ENCODE peak calls at places on chromosomes 11 and 22, in five cellular contexts. S is activated CD8-positive, alpha-beta memory T cell treated with anti-CD3 and anti-CD28 coated beads, Interleukin-2, amount 50 U/mL, for 4 hours; N is MM.1S; A is cardiac fibroblast; Q is NCI-H748 treated with DMSO at 0.1 percent for 48 hours. Y is an unnamed sample.

GRCh38 chr11:69199583-69200295 is 44.0 kb downstream of the SMIM38 start:
- DNase-seq in N (no peak), Q (no peak), S (no peak), A (no peak), Y (no peak)

GRCh38 chr22:30178180-30179126 is 68.1 kb downstream of the LIF start:
- DNase-seq in A (no peak), Q (no peak), S (no peak), N (no peak), Y (no peak)

GRCh38 chr11:3989891-3990290 is 104.7 kb upstream of the RRM1 start:
- DNase-seq in N (peak; percentile 26), Q (no peak), A (no peak), S (no peak), Y (no peak)

GRCh38 chr11:10385696-10386095 is 69.4 kb upstream of the AMPD3 start:
- DNase-seq in Q (no peak), A (peak; percentile 76), N (no peak), S (no peak), Y (no peak)

GRCh38 chr11:2933376-2934056 is 4.3 kb upstream of the PHLDA2 start:
- DNase-seq in S (no peak), A (peak; percentile 85), Q (no peak), N (peak; percentile 87), Y (peak; percentile 98)

GRCh38 chr11:1075341-1075911 is 752 bp downstream of the MUC2 start:
- DNase-seq in A (no peak), S (peak; percentile 13), Q (no peak), N (no peak), Y (no peak)

GRCh38 chr11:109963101-109963500 is 130.1 kb upstream of the ZC3H12C start:
- DNase-seq in N (no peak), Q (no peak), A (no peak), S (no peak), Y (no peak)

GRCh38 chr11:35192347-35192746 is 53.4 kb downstream of the CD44 start:
- DNase-seq in A (peak; percentile 74), N (no peak), Q (no peak), S (no peak), Y (no peak)

GRCh38 chr22:24412274-24412673 is 15.1 kb upstream of the ADORA2A start:
- DNase-seq in S (no peak), A (no peak), Q (no peak), N (no peak), Y (no peak)

GRCh38 chr11:4645974-4646373 is 2.2 kb downstream of the OR51E1 start:
- DNase-seq in Q (no peak), N (no peak), S (no peak), A (no peak), Y (no peak)

GRCh38 chr11:46718155-46719019 is 626 bp upstream of the F2 start:
- DNase-seq in S (no peak), Q (no peak), N (no peak), A (peak; percentile 41), Y (peak; percentile 59)

GRCh38 chr22:31153357-31153756 is 6.6 kb upstream of the RNF185 start:
- DNase-seq in A (no peak), N (no peak), Q (no peak), S (no peak), Y (no peak)

GRCh38 chr11:73982595-73982989 is at the start of gene UCP2:
- DNase-seq in S (peak; percentile 79), A (peak; percentile 64), Q (peak; percentile 91), N (peak; percentile 88), Y (no peak)

GRCh38 chr11:92149996-92150395 is 74.6 kb upstream of the FAT3 start:
- DNase-seq in A (peak; percentile 3), S (no peak), N (no peak), Q (no peak), Y (no peak)

GRCh38 chr22:50150161-50151129 is 20.1 kb upstream of the PANX2 start:
- DNase-seq in A (no peak), S (no peak), N (no peak), Q (no peak), Y (no peak)

GRCh38 chr11:1953489-1954284 is 6.6 kb downstream of the MRPL23 start:
- DNase-seq in S (no peak), A (peak; percentile 41), N (no peak), Q (no peak), Y (no peak)

GRCh38 chr11:57336111-57336666 is 497 bp upstream of the SSRP1 start:
- DNase-seq in N (no peak), A (no peak), Q (no peak), S (no peak), Y (no peak)

GRCh38 chr11:15282754-15283153 is 168.0 kb downstream of the INSC start:
- DNase-seq in N (no peak), A (no peak), S (no peak), Q (no peak), Y (no peak)

GRCh38 chr11:125368757-125369156 is 127.3 kb downstream of the FEZ1 start:
- DNase-seq in S (no peak), A (no peak), Q (no peak), N (no peak), Y (no peak)

GRCh38 chr11:100808904-100809491 is 121.9 kb downstream of the ARHGAP42 start:
- DNase-seq in N (no peak), S (no peak), A (peak; percentile 75), Q (no peak), Y (no peak)

GRCh38 chr11:69018924-69019323 is 5.9 kb upstream of the MRGPRF start:
- DNase-seq in A (peak; percentile 54), S (no peak), N (no peak), Q (no peak), Y (no peak)

GRCh38 chr22:37345863-37346514 is 63.7 kb downstream of the CYTH4 start:
- DNase-seq in Q (no peak), N (no peak), A (peak; percentile 98), S (no peak), Y (peak; percentile 82)

GRCh38 chr11:46984987-46985386 is 48.4 kb downstream of the CSTPP1 start:
- DNase-seq in S (no peak), Q (no peak), A (no peak), N (no peak), Y (no peak)

GRCh38 chr22:17233348-17234043 is 14.3 kb upstream of the ADA2 start:
- DNase-seq in S (no peak), A (no peak), N (no peak), Q (no peak), Y (no peak)

GRCh38 chr22:46518038-46518437 is 19.4 kb downstream of the CELSR1 start:
- DNase-seq in Q (no peak), N (no peak), S (no peak), A (no peak), Y (no peak)

GRCh38 chr11:67301951-67302516 is 1.3 kb upstream of the SSH3 start:
- DNase-seq in Q (no peak), S (no peak), A (peak; percentile 43), N (no peak), Y (peak; percentile 36)

GRCh38 chr22:19885841-19886592 is 31.3 kb upstream of the GNB1L start:
- DNase-seq in S (peak; percentile 17), Q (no peak), A (no peak), N (no peak), Y (no peak)

GRCh38 chr22:44133901-44134511 is 46.7 kb upstream of the PARVG start:
- DNase-seq in Q (no peak), S (no peak), A (no peak), N (no peak), Y (no peak)

GRCh38 chr11:93236741-93237675 is 39.2 kb upstream of the SLC36A4 start:
- DNase-seq in A (peak; percentile 56), Q (no peak), S (no peak), N (peak; percentile 51), Y (peak; percentile 41)

GRCh38 chr22:24067587-24068376 is 56.7 kb downstream of the CABIN1 start:
- DNase-seq in S (no peak), N (no peak), A (no peak), Q (no peak), Y (no peak)

GRCh38 chr11:80107415-80107814 is 666.6 kb upstream of the TENM4 start:
- DNase-seq in S (no peak), N (no peak), Q (no peak), A (no peak), Y (no peak)

GRCh38 chr22:49216579-49216978 is 611.1 kb downstream of the BRD1 start:
- DNase-seq in S (no peak), Q (no peak), A (no peak), N (no peak), Y (no peak)

GRCh38 chr11:61028135-61028729 is 56.8 kb downstream of the CD6 start:
- DNase-seq in N (no peak), S (peak; percentile 80), A (no peak), Q (no peak), Y (no peak)

GRCh38 chr11:29263971-29264682 is 752.7 kb downstream of the KCNA4 start:
- DNase-seq in A (peak; percentile 58), Q (no peak), S (no peak), N (no peak), Y (no peak)

GRCh38 chr11:11148104-11148509 is 204.9 kb downstream of the CSNK2A3 start:
- DNase-seq in A (peak; percentile 93), Q (no peak), S (no peak), N (no peak), Y (peak; percentile 69)

GRCh38 chr22:50530857-50531545 is 1.2 kb upstream of the TYMP start:
- DNase-seq in S (peak; percentile 77), N (peak; percentile 77), Q (peak; percentile 59), A (peak; percentile 93), Y (no peak)

GRCh38 chr11:18754308-18754707 is 28.3 kb upstream of the IGSF22 start:
- DNase-seq in S (no peak), Q (no peak), N (no peak), A (no peak), Y (no peak)

Y was measured in H4.